ENCODE peak calls at places on chromosomes 6 and 20, in nine cellular contexts. A, R, M, U, I, O, P, W and V are unnamed samples.

GRCh38 chr6:169829786-169830185 is 78.4 kb downstream of the ERMARD start:
- DNase-seq in A (no peak), M (no peak), U (no peak), P (no peak), I (no peak), O (no peak), R (no peak), W (no peak), V (no peak)

GRCh38 chr20:768426-768978 is at the start of gene SLC52A3:
- DNase-seq in P (no peak), R (no peak), I (peak), A (no peak), M (no peak), O (no peak), W (no peak), U (peak), V (peak)

GRCh38 chr6:159979136-159979874 is 10.4 kb downstream of the IGF2R start:
- DNase-seq in M (no peak), U (peak), I (peak), R (peak), P (peak), O (peak), W (peak), A (no peak), V (peak)

GRCh38 chr6:56914791-56915658 is 39.9 kb upstream of the BEND6 start:
- DNase-seq in M (no peak), I (no peak), W (no peak), A (no peak), U (peak), R (no peak), P (no peak), O (no peak), V (no peak)

GRCh38 chr20:1844723-1845523 is 50.3 kb upstream of the SIRPA start:
- DNase-seq in R (no peak), O (no peak), U (no peak), I (no peak), A (no peak), M (peak), P (peak), W (peak), V (peak)

GRCh38 chr20:53070224-53070623 is 98.1 kb downstream of the TSHZ2 start:
- DNase-seq in U (no peak), I (no peak), W (no peak), O (no peak), P (no peak), A (no peak), R (no peak), M (no peak), V (no peak)

GRCh38 chr6:56193846-56194245 is 53.5 kb downstream of the COL21A1 start:
- DNase-seq in O (no peak), I (peak), M (no peak), U (no peak), A (no peak), W (no peak), R (peak), P (no peak), V (no peak)

GRCh38 chr6:27279513-27280063 is 32.1 kb downstream of the PRSS16 start:
- DNase-seq in W (no peak), M (no peak), I (peak), A (no peak), P (no peak), U (no peak), O (no peak), R (no peak), V (no peak)

GRCh38 chr20:39954585-39954984 is 734.5 kb downstream of the MAFB start:
- DNase-seq in M (no peak), W (no peak), A (no peak), U (no peak), P (no peak), O (no peak), R (no peak), I (no peak), V (no peak)